ENCODE peak calls at places on chromosome 1, in four cellular contexts. P is mesendoderm, V is adipocyte, R is iris pigment epithelial cell. N is an unnamed sample.

GRCh38 chr1:177013273-177013672 is 151.2 kb downstream of the ASTN1 start:
- DNase-seq in P (no peak), V (no peak), R (no peak), N (no peak)

GRCh38 chr1:113388621-113389355 is 1.5 kb upstream of the MAGI3 start:
- DNase-seq in P (peak), V (peak), R (no peak), N (peak)

GRCh38 chr1:151716771-151717631 is at the start of gene CELF3:
- DNase-seq in P (peak), V (peak), R (no peak), N (peak)

GRCh38 chr1:26697441-26697977 is 1.7 kb downstream of the ARID1A start:
- DNase-seq in P (no peak), V (no peak), R (no peak), N (no peak)

GRCh38 chr1:224392411-224393249 is 36.0 kb downstream of the CNIH4 start:
- DNase-seq in P (no peak), V (no peak), R (peak), N (no peak)

GRCh38 chr1:208528577-208529240 is 284.5 kb upstream of the PLXNA2 start:
- DNase-seq in P (no peak), V (no peak), R (no peak), N (no peak)

GRCh38 chr1:155081472-155082300 is 3.0 kb downstream of the EFNA3 start:
- DNase-seq in P (no peak), V (no peak), R (no peak), N (no peak)

GRCh38 chr1:71572038-71572437 is 491.2 kb upstream of the ZRANB2 start:
- DNase-seq in P (no peak), V (peak), R (no peak), N (no peak)

GRCh38 chr1:171217658-171218443 is 30.4 kb upstream of the FMO1 start:
- DNase-seq in P (no peak), V (no peak), R (no peak), N (no peak)

GRCh38 chr1:203643213-203644045 is 16.8 kb downstream of the ATP2B4 start:
- DNase-seq in P (no peak), V (peak), R (peak), N (peak)

GRCh38 chr1:111621050-111621449 is 1.5 kb downstream of the RAP1A start:
- DNase-seq in P (no peak), V (peak), R (peak), N (peak)

GRCh38 chr1:53449026-53449425 is 10.2 kb upstream of the DMRTB1 start:
- DNase-seq in P (peak), V (peak), R (peak), N (peak)

GRCh38 chr1:62198781-62199125 is 4.1 kb downstream of the L1TD1 start:
- DNase-seq in P (peak), V (peak), R (peak), N (peak)

GRCh38 chr1:233790662-233791371 is 113.7 kb upstream of the SLC35F3 start:
- DNase-seq in P (peak), V (peak), R (peak), N (peak)

GRCh38 chr1:162861101-162861500 is at the start of gene CCDC190:
- DNase-seq in P (peak), V (no peak), R (no peak), N (peak)

GRCh38 chr1:155410931-155411330 is 90.2 kb downstream of the RUSC1 start:
- DNase-seq in P (no peak), V (no peak), R (no peak), N (no peak)

GRCh38 chr1:24452922-24453481 is 37.4 kb downstream of the NIPAL3 start:
- DNase-seq in P (no peak), V (no peak), R (no peak), N (no peak)

GRCh38 chr1:180311011-180311730 is 81.1 kb downstream of the LHX4 start:
- DNase-seq in P (no peak), V (no peak), R (peak), N (peak)

GRCh38 chr1:18536943-18537342 is 56.2 kb downstream of the KLHDC7A start:
- DNase-seq in P (no peak), V (no peak), R (no peak), N (no peak)

GRCh38 chr1:156931974-156932710 is 11.7 kb downstream of the LRRC71 start:
- DNase-seq in P (no peak), V (no peak), R (no peak), N (no peak)